ENCODE peak calls at places on chromosomes 6 and 20, in ten cellular contexts. P is Caki2, G is M059J, B is fibroblast of villous mesenchyme, H is iris pigment epithelial cell, N is AG04450, Q is astrocyte of the spinal cord, L is NCI-H2081, C is HCT116, K is AG10803. Z is an unnamed sample.

GRCh38 chr6:46175446-46175845 is 4.7 kb upstream of the ENPP5 start:
- DNase-seq in N (no peak), P (no peak), L (no peak), Q (no peak), G (no peak), H (no peak), B (no peak), C (no peak), K (peak), Z (no peak)

GRCh38 chr6:75217203-75217602 is 11.3 kb upstream of the COL12A1 start:
- DNase-seq in K (peak), N (no peak), G (peak), L (no peak), P (no peak), H (peak), C (no peak), B (peak), Q (peak), Z (no peak)

GRCh38 chr6:170172825-170173231 is 118.0 kb downstream of the DLL1 start:
- DNase-seq in G (no peak), C (no peak), L (no peak), H (no peak), Q (no peak), B (no peak), P (no peak), N (no peak), K (no peak), Z (no peak)

GRCh38 chr6:41000248-41000647 is 38.8 kb downstream of the UNC5CL start:
- DNase-seq in B (no peak), Q (no peak), H (no peak), K (no peak), N (no peak), L (no peak), P (no peak), C (no peak), G (no peak), Z (no peak)

GRCh38 chr6:145865595-145865994 is 51.0 kb upstream of the FBXO30 start:
- DNase-seq in K (no peak), L (no peak), P (no peak), B (no peak), C (no peak), Q (no peak), N (no peak), G (no peak), H (no peak), Z (no peak)

GRCh38 chr20:35039146-35039545 is 53.5 kb downstream of the TRPC4AP start:
- DNase-seq in L (no peak), Q (no peak), K (no peak), B (no peak), N (no peak), P (peak), G (peak), C (no peak), H (no peak), Z (no peak)

GRCh38 chr6:33123732-33124524 is 48.1 kb downstream of the HLA-DPB1 start:
- DNase-seq in Q (peak), P (peak), H (peak), B (peak), K (peak), N (no peak), C (peak), L (peak), G (peak), Z (no peak)

GRCh38 chr20:50163570-50164317 is 10.2 kb upstream of the PEDS1 start:
- DNase-seq in N (no peak), G (peak), H (no peak), L (no peak), B (peak), P (no peak), K (peak), Q (peak), C (no peak), Z (no peak)

GRCh38 chr6:56370591-56371198 is 123.3 kb upstream of the COL21A1 start:
- DNase-seq in P (peak), B (peak), C (no peak), H (peak), N (peak), Q (peak), L (peak), K (peak), G (peak), Z (no peak)

GRCh38 chr6:31940256-31940664 is 5.6 kb upstream of the CFB start:
- DNase-seq in C (no peak), K (peak), B (peak), P (peak), G (peak), Q (peak), L (no peak), N (no peak), H (peak), Z (no peak)

GRCh38 chr6:148565931-148566663 is 180.7 kb upstream of the UST start:
- DNase-seq in C (peak), N (peak), Q (peak), B (peak), K (peak), H (peak), P (peak), L (no peak), G (peak), Z (no peak)

GRCh38 chr6:6699741-6700367 is 111.3 kb downstream of the LY86 start:
- DNase-seq in G (peak), B (peak), Q (peak), P (peak), N (peak), H (peak), C (peak), L (peak), K (peak), Z (peak)